ENCODE peak calls at places on chromosome X, in ten cellular contexts. One of them, this sample, is unnamed.
A peak's percentile ranks its signal among the peaks of the same experiment; 100 is the strongest.

GRCh38 chrX:154333837-154334271 is 38.3 kb downstream of the TKTL1 start:
- DNase-seq in Right ventricle myocardium inferior: no peak
- DNase-seq in endothelial cell: no peak
- DNase-seq in activated T-cell treated with anti-CD3 and anti-CD28 coated beads, Interleukin-2, amount 50 U/mL, for 1 hour: no peak
- DNase-seq in T-helper 2 cell: no peak
- DNase-seq in NCI-H2107: no peak
- DNase-seq in NCI-H2171: no peak
- DNase-seq in right atrium auricular region: no peak
- DNase-seq in kidney epithelial cell: no peak
- DNase-seq in NCI-H345: no peak
- DNase-seq in this sample: no peak

GRCh38 chrX:139801397-139801813 is 93.4 kb upstream of the MCF2 start:
- DNase-seq in activated T-cell treated with anti-CD3 and anti-CD28 coated beads, Interleukin-2, amount 50 U/mL, for 1 hour: no peak
- DNase-seq in NCI-H345: no peak
- DNase-seq in Right ventricle myocardium inferior: no peak
- DNase-seq in T-helper 2 cell: no peak
- DNase-seq in NCI-H2107: no peak
- DNase-seq in right atrium auricular region: no peak
- DNase-seq in endothelial cell: no peak
- DNase-seq in kidney epithelial cell: no peak
- DNase-seq in NCI-H2171: no peak
- DNase-seq in this sample: no peak

GRCh38 chrX:40671126-40671525 is 23.8 kb upstream of the CXorf38 start:
- DNase-seq in NCI-H2171: no peak
- DNase-seq in T-helper 2 cell: no peak
- DNase-seq in Right ventricle myocardium inferior: no peak
- DNase-seq in endothelial cell: no peak
- DNase-seq in NCI-H345: no peak
- DNase-seq in kidney epithelial cell: no peak
- DNase-seq in right atrium auricular region: no peak
- DNase-seq in NCI-H2107: no peak
- DNase-seq in activated T-cell treated with anti-CD3 and anti-CD28 coated beads, Interleukin-2, amount 50 U/mL, for 1 hour: no peak
- DNase-seq in this sample: no peak

GRCh38 chrX:22090181-22090580 is 58.1 kb downstream of the PHEX start:
- DNase-seq in Right ventricle myocardium inferior: no peak
- DNase-seq in activated T-cell treated with anti-CD3 and anti-CD28 coated beads, Interleukin-2, amount 50 U/mL, for 1 hour: no peak
- DNase-seq in NCI-H2171: no peak
- DNase-seq in NCI-H2107: no peak
- DNase-seq in NCI-H345: no peak
- DNase-seq in right atrium auricular region: no peak
- DNase-seq in T-helper 2 cell: no peak
- DNase-seq in kidney epithelial cell: no peak
- DNase-seq in endothelial cell: no peak
- DNase-seq in this sample: no peak

GRCh38 chrX:17030580-17031285 is 84.3 kb downstream of the REPS2 start:
- DNase-seq in NCI-H345: no peak
- DNase-seq in Right ventricle myocardium inferior: no peak
- DNase-seq in NCI-H2107: no peak
- DNase-seq in endothelial cell: no peak
- DNase-seq in NCI-H2171: no peak
- DNase-seq in right atrium auricular region: no peak
- DNase-seq in T-helper 2 cell: no peak
- DNase-seq in kidney epithelial cell: no peak
- DNase-seq in activated T-cell treated with anti-CD3 and anti-CD28 coated beads, Interleukin-2, amount 50 U/mL, for 1 hour: no peak
- DNase-seq in this sample: no peak

GRCh38 chrX:80511969-80512760 is 91.9 kb downstream of the TENT5D start:
- DNase-seq in NCI-H2171: no peak
- DNase-seq in Right ventricle myocardium inferior: no peak
- DNase-seq in right atrium auricular region: no peak
- DNase-seq in NCI-H345: no peak
- DNase-seq in NCI-H2107: no peak
- DNase-seq in endothelial cell: no peak
- DNase-seq in kidney epithelial cell: no peak
- DNase-seq in T-helper 2 cell: no peak
- DNase-seq in activated T-cell treated with anti-CD3 and anti-CD28 coated beads, Interleukin-2, amount 50 U/mL, for 1 hour: no peak
- DNase-seq in this sample: no peak

GRCh38 chrX:39260965-39261364 is 459.7 kb downstream of the MID1IP1 start:
- DNase-seq in NCI-H2171: no peak
- DNase-seq in activated T-cell treated with anti-CD3 and anti-CD28 coated beads, Interleukin-2, amount 50 U/mL, for 1 hour: no peak
- DNase-seq in endothelial cell: no peak
- DNase-seq in Right ventricle myocardium inferior: no peak
- DNase-seq in T-helper 2 cell: no peak
- DNase-seq in right atrium auricular region: no peak
- DNase-seq in NCI-H345: no peak
- DNase-seq in kidney epithelial cell: no peak
- DNase-seq in NCI-H2107: no peak
- DNase-seq in this sample: no peak

GRCh38 chrX:118156254-118156952 is 39.8 kb upstream of the KLHL13 start:
- DNase-seq in NCI-H2171: no peak
- DNase-seq in NCI-H345: no peak
- DNase-seq in Right ventricle myocardium inferior: no peak
- DNase-seq in kidney epithelial cell: no peak
- DNase-seq in activated T-cell treated with anti-CD3 and anti-CD28 coated beads, Interleukin-2, amount 50 U/mL, for 1 hour: no peak
- DNase-seq in endothelial cell: no peak
- DNase-seq in NCI-H2107: no peak
- DNase-seq in T-helper 2 cell: no peak
- DNase-seq in right atrium auricular region: no peak
- DNase-seq in this sample: no peak

GRCh38 chrX:68439341-68439740 is 6.0 kb upstream of the OPHN1 start:
- DNase-seq in NCI-H2171: no peak
- DNase-seq in NCI-H2107: no peak
- DNase-seq in right atrium auricular region: no peak
- DNase-seq in T-helper 2 cell: no peak
- DNase-seq in NCI-H345: no peak
- DNase-seq in kidney epithelial cell: no peak
- DNase-seq in endothelial cell: no peak
- DNase-seq in Right ventricle myocardium inferior: no peak
- DNase-seq in activated T-cell treated with anti-CD3 and anti-CD28 coated beads, Interleukin-2, amount 50 U/mL, for 1 hour: no peak
- DNase-seq in this sample: no peak

GRCh38 chrX:18654873-18655836 is 16.8 kb downstream of the RS1 start:
- DNase-seq in kidney epithelial cell: no peak
- DNase-seq in T-helper 2 cell: no peak
- DNase-seq in endothelial cell: no peak
- DNase-seq in NCI-H2171: no peak
- DNase-seq in NCI-H2107: no peak
- DNase-seq in activated T-cell treated with anti-CD3 and anti-CD28 coated beads, Interleukin-2, amount 50 U/mL, for 1 hour: no peak
- DNase-seq in Right ventricle myocardium inferior: no peak
- DNase-seq in right atrium auricular region: no peak
- DNase-seq in NCI-H345: peak; percentile 68
- DNase-seq in this sample: peak; percentile 66

GRCh38 chrX:126065901-126066660 is 100.0 kb downstream of the DCAF12L2 start:
- DNase-seq in T-helper 2 cell: no peak
- DNase-seq in right atrium auricular region: no peak
- DNase-seq in NCI-H2107: no peak
- DNase-seq in endothelial cell: no peak
- DNase-seq in Right ventricle myocardium inferior: no peak
- DNase-seq in activated T-cell treated with anti-CD3 and anti-CD28 coated beads, Interleukin-2, amount 50 U/mL, for 1 hour: no peak
- DNase-seq in kidney epithelial cell: no peak
- DNase-seq in NCI-H345: no peak
- DNase-seq in NCI-H2171: no peak
- DNase-seq in this sample: no peak

GRCh38 chrX:139831689-139832456 is 101.0 kb downstream of the ATP11C start:
- DNase-seq in right atrium auricular region: no peak
- DNase-seq in endothelial cell: no peak
- DNase-seq in kidney epithelial cell: no peak
- DNase-seq in activated T-cell treated with anti-CD3 and anti-CD28 coated beads, Interleukin-2, amount 50 U/mL, for 1 hour: no peak
- DNase-seq in T-helper 2 cell: no peak
- DNase-seq in NCI-H345: no peak
- DNase-seq in NCI-H2171: no peak
- DNase-seq in Right ventricle myocardium inferior: no peak
- DNase-seq in NCI-H2107: no peak
- DNase-seq in this sample: peak; percentile 38

GRCh38 chrX:38754102-38754790 is 47.0 kb upstream of the MID1IP1 start:
- DNase-seq in endothelial cell: peak; percentile 21
- DNase-seq in NCI-H2107: peak; percentile 23
- DNase-seq in kidney epithelial cell: no peak
- DNase-seq in NCI-H2171: peak; percentile 32
- DNase-seq in activated T-cell treated with anti-CD3 and anti-CD28 coated beads, Interleukin-2, amount 50 U/mL, for 1 hour: peak; percentile 22
- DNase-seq in Right ventricle myocardium inferior: no peak
- DNase-seq in T-helper 2 cell: no peak
- DNase-seq in NCI-H345: peak; percentile 42
- DNase-seq in right atrium auricular region: no peak
- DNase-seq in this sample: peak; percentile 57

GRCh38 chrX:120310861-120311631 is at the start of gene TMEM255A:
- DNase-seq in right atrium auricular region: no peak
- DNase-seq in activated T-cell treated with anti-CD3 and anti-CD28 coated beads, Interleukin-2, amount 50 U/mL, for 1 hour: peak; percentile 22
- DNase-seq in Right ventricle myocardium inferior: peak; percentile 58
- DNase-seq in endothelial cell: no peak
- DNase-seq in NCI-H2107: no peak
- DNase-seq in kidney epithelial cell: no peak
- DNase-seq in NCI-H345: peak; percentile 21
- DNase-seq in T-helper 2 cell: no peak
- DNase-seq in NCI-H2171: no peak
- DNase-seq in this sample: peak; percentile 7

GRCh38 chrX:20372533-20372932 is 105.8 kb upstream of the RPS6KA3 start:
- DNase-seq in kidney epithelial cell: peak; percentile 19
- DNase-seq in right atrium auricular region: no peak
- DNase-seq in NCI-H2171: no peak
- DNase-seq in T-helper 2 cell: no peak
- DNase-seq in Right ventricle myocardium inferior: no peak
- DNase-seq in NCI-H345: no peak
- DNase-seq in endothelial cell: no peak
- DNase-seq in activated T-cell treated with anti-CD3 and anti-CD28 coated beads, Interleukin-2, amount 50 U/mL, for 1 hour: no peak
- DNase-seq in NCI-H2107: no peak
- DNase-seq in this sample: no peak

GRCh38 chrX:50726296-50726695 is 87.7 kb downstream of the SHROOM4 start:
- DNase-seq in Right ventricle myocardium inferior: no peak
- DNase-seq in NCI-H2107: no peak
- DNase-seq in NCI-H2171: no peak
- DNase-seq in kidney epithelial cell: no peak
- DNase-seq in endothelial cell: no peak
- DNase-seq in activated T-cell treated with anti-CD3 and anti-CD28 coated beads, Interleukin-2, amount 50 U/mL, for 1 hour: no peak
- DNase-seq in NCI-H345: no peak
- DNase-seq in T-helper 2 cell: no peak
- DNase-seq in right atrium auricular region: no peak
- DNase-seq in this sample: no peak

GRCh38 chrX:68304602-68305001 is 128.7 kb downstream of the OPHN1 start:
- DNase-seq in T-helper 2 cell: no peak
- DNase-seq in activated T-cell treated with anti-CD3 and anti-CD28 coated beads, Interleukin-2, amount 50 U/mL, for 1 hour: no peak
- DNase-seq in right atrium auricular region: no peak
- DNase-seq in NCI-H2171: no peak
- DNase-seq in kidney epithelial cell: no peak
- DNase-seq in Right ventricle myocardium inferior: no peak
- DNase-seq in endothelial cell: no peak
- DNase-seq in NCI-H345: no peak
- DNase-seq in NCI-H2107: no peak
- DNase-seq in this sample: no peak

GRCh38 chrX:77003956-77004355 is 443.2 kb upstream of the FGF16 start:
- DNase-seq in endothelial cell: no peak
- DNase-seq in T-helper 2 cell: no peak
- DNase-seq in NCI-H345: no peak
- DNase-seq in NCI-H2171: no peak
- DNase-seq in Right ventricle myocardium inferior: no peak
- DNase-seq in kidney epithelial cell: no peak
- DNase-seq in activated T-cell treated with anti-CD3 and anti-CD28 coated beads, Interleukin-2, amount 50 U/mL, for 1 hour: no peak
- DNase-seq in NCI-H2107: no peak
- DNase-seq in right atrium auricular region: no peak
- DNase-seq in this sample: no peak

GRCh38 chrX:9286234-9286633 is 178.6 kb upstream of the TBL1X start:
- DNase-seq in endothelial cell: no peak
- DNase-seq in NCI-H2171: no peak
- DNase-seq in NCI-H2107: no peak
- DNase-seq in activated T-cell treated with anti-CD3 and anti-CD28 coated beads, Interleukin-2, amount 50 U/mL, for 1 hour: no peak
- DNase-seq in Right ventricle myocardium inferior: no peak
- DNase-seq in NCI-H345: no peak
- DNase-seq in right atrium auricular region: no peak
- DNase-seq in T-helper 2 cell: no peak
- DNase-seq in kidney epithelial cell: no peak
- DNase-seq in this sample: no peak

GRCh38 chrX:72498782-72499181 is 73.9 kb downstream of the HDAC8 start:
- DNase-seq in NCI-H345: no peak
- DNase-seq in Right ventricle myocardium inferior: no peak
- DNase-seq in T-helper 2 cell: no peak
- DNase-seq in endothelial cell: no peak
- DNase-seq in activated T-cell treated with anti-CD3 and anti-CD28 coated beads, Interleukin-2, amount 50 U/mL, for 1 hour: no peak
- DNase-seq in NCI-H2107: peak; percentile 4
- DNase-seq in right atrium auricular region: no peak
- DNase-seq in kidney epithelial cell: no peak
- DNase-seq in NCI-H2171: peak; percentile 45
- DNase-seq in this sample: no peak

GRCh38 chrX:39337461-39337860 is 536.2 kb downstream of the MID1IP1 start:
- DNase-seq in endothelial cell: no peak
- DNase-seq in NCI-H2107: no peak
- DNase-seq in NCI-H345: peak; percentile 62
- DNase-seq in NCI-H2171: peak; percentile 36
- DNase-seq in activated T-cell treated with anti-CD3 and anti-CD28 coated beads, Interleukin-2, amount 50 U/mL, for 1 hour: no peak
- DNase-seq in kidney epithelial cell: no peak
- DNase-seq in Right ventricle myocardium inferior: no peak
- DNase-seq in T-helper 2 cell: no peak
- DNase-seq in right atrium auricular region: no peak
- DNase-seq in this sample: peak; percentile 10

GRCh38 chrX:136191171-136191570 is 43.8 kb downstream of the FHL1 start:
- DNase-seq in right atrium auricular region: no peak
- DNase-seq in NCI-H345: no peak
- DNase-seq in NCI-H2107: no peak
- DNase-seq in endothelial cell: no peak
- DNase-seq in Right ventricle myocardium inferior: no peak
- DNase-seq in NCI-H2171: no peak
- DNase-seq in T-helper 2 cell: no peak
- DNase-seq in activated T-cell treated with anti-CD3 and anti-CD28 coated beads, Interleukin-2, amount 50 U/mL, for 1 hour: no peak
- DNase-seq in kidney epithelial cell: no peak
- DNase-seq in this sample: peak; percentile 14

GRCh38 chrX:150201841-150202240 is 161.3 kb upstream of the MAMLD1 start:
- DNase-seq in Right ventricle myocardium inferior: no peak
- DNase-seq in NCI-H345: no peak
- DNase-seq in endothelial cell: no peak
- DNase-seq in T-helper 2 cell: no peak
- DNase-seq in right atrium auricular region: no peak
- DNase-seq in kidney epithelial cell: no peak
- DNase-seq in NCI-H2171: no peak
- DNase-seq in activated T-cell treated with anti-CD3 and anti-CD28 coated beads, Interleukin-2, amount 50 U/mL, for 1 hour: no peak
- DNase-seq in NCI-H2107: no peak
- DNase-seq in this sample: no peak

GRCh38 chrX:129323115-129323514 is 200.2 kb downstream of the SMARCA1 start:
- DNase-seq in activated T-cell treated with anti-CD3 and anti-CD28 coated beads, Interleukin-2, amount 50 U/mL, for 1 hour: no peak
- DNase-seq in T-helper 2 cell: no peak
- DNase-seq in right atrium auricular region: no peak
- DNase-seq in kidney epithelial cell: no peak
- DNase-seq in endothelial cell: no peak
- DNase-seq in Right ventricle myocardium inferior: no peak
- DNase-seq in NCI-H2171: no peak
- DNase-seq in NCI-H345: no peak
- DNase-seq in NCI-H2107: no peak
- DNase-seq in this sample: no peak

GRCh38 chrX:26789751-26790150 is 573.8 kb downstream of the MAGEB5 start:
- DNase-seq in activated T-cell treated with anti-CD3 and anti-CD28 coated beads, Interleukin-2, amount 50 U/mL, for 1 hour: no peak
- DNase-seq in Right ventricle myocardium inferior: no peak
- DNase-seq in NCI-H2107: no peak
- DNase-seq in NCI-H345: no peak
- DNase-seq in NCI-H2171: no peak
- DNase-seq in T-helper 2 cell: no peak
- DNase-seq in endothelial cell: no peak
- DNase-seq in kidney epithelial cell: no peak
- DNase-seq in right atrium auricular region: no peak
- DNase-seq in this sample: no peak

GRCh38 chrX:74420194-74421035 is 878 bp upstream of the SLC16A2 start:
- DNase-seq in activated T-cell treated with anti-CD3 and anti-CD28 coated beads, Interleukin-2, amount 50 U/mL, for 1 hour: peak; percentile 25
- DNase-seq in right atrium auricular region: peak; percentile 72
- DNase-seq in Right ventricle myocardium inferior: peak; percentile 81
- DNase-seq in NCI-H2171: peak; percentile 11
- DNase-seq in endothelial cell: peak; percentile 39
- DNase-seq in T-helper 2 cell: no peak
- DNase-seq in NCI-H2107: no peak
- DNase-seq in kidney epithelial cell: no peak
- DNase-seq in NCI-H345: no peak
- DNase-seq in this sample: peak; percentile 78

GRCh38 chrX:38988301-38988700 is 187.0 kb downstream of the MID1IP1 start:
- DNase-seq in endothelial cell: no peak
- DNase-seq in NCI-H2107: no peak
- DNase-seq in kidney epithelial cell: no peak
- DNase-seq in activated T-cell treated with anti-CD3 and anti-CD28 coated beads, Interleukin-2, amount 50 U/mL, for 1 hour: no peak
- DNase-seq in NCI-H345: no peak
- DNase-seq in NCI-H2171: no peak
- DNase-seq in T-helper 2 cell: no peak
- DNase-seq in Right ventricle myocardium inferior: no peak
- DNase-seq in right atrium auricular region: no peak
- DNase-seq in this sample: no peak

GRCh38 chrX:47556045-47556623 is 4.9 kb upstream of the ARAF start:
- DNase-seq in activated T-cell treated with anti-CD3 and anti-CD28 coated beads, Interleukin-2, amount 50 U/mL, for 1 hour: peak; percentile 76
- DNase-seq in NCI-H2171: peak; percentile 70
- DNase-seq in Right ventricle myocardium inferior: peak; percentile 93
- DNase-seq in NCI-H2107: peak; percentile 77
- DNase-seq in right atrium auricular region: peak; percentile 94
- DNase-seq in kidney epithelial cell: peak; percentile 74
- DNase-seq in NCI-H345: peak; percentile 95
- DNase-seq in endothelial cell: peak; percentile 70
- DNase-seq in T-helper 2 cell: peak; percentile 75
- DNase-seq in this sample: peak; percentile 96

This sample was measured in G401.